ENCODE peak calls at places on chromosomes 12 and 14, in six cellular contexts. M, G, Y, B, W and U are unnamed samples.

GRCh38 chr14:34804933-34805332 is 70.2 kb downstream of the BAZ1A start:
- DNase-seq in Y (no peak), B (no peak), W (no peak), G (no peak), M (no peak), U (no peak)

GRCh38 chr14:43896044-43896443 is 611.0 kb downstream of the FSCB start:
- DNase-seq in G (no peak), M (no peak), B (no peak), W (no peak), Y (no peak), U (no peak)

GRCh38 chr12:112907415-112908157 is 824 bp downstream of the OAS1 start:
- DNase-seq in Y (peak), W (no peak), G (no peak), B (no peak), M (peak), U (no peak)

GRCh38 chr12:63968685-63969084 is 124.2 kb downstream of the SRGAP1 start:
- DNase-seq in W (no peak), M (no peak), G (no peak), Y (no peak), B (no peak), U (no peak)

GRCh38 chr14:59337151-59337611 is 128.0 kb downstream of the GPR135 start:
- DNase-seq in Y (peak), M (peak), W (no peak), G (peak), B (no peak), U (no peak)

GRCh38 chr12:13088503-13088902 is 15.0 kb downstream of the GSG1 start:
- DNase-seq in W (no peak), M (no peak), Y (no peak), G (no peak), B (no peak), U (peak)

GRCh38 chr12:82803201-82803600 is 116.5 kb downstream of the TMTC2 start:
- DNase-seq in B (no peak), W (no peak), Y (no peak), G (no peak), M (no peak), U (no peak)

GRCh38 chr12:6215932-6216494 is 15.8 kb downstream of the CD9 start:
- DNase-seq in Y (peak), M (peak), G (peak), W (no peak), B (no peak), U (no peak)

GRCh38 chr14:97350415-97350814 is 553.2 kb downstream of the VRK1 start:
- DNase-seq in Y (no peak), W (no peak), B (no peak), G (no peak), M (no peak), U (no peak)

GRCh38 chr14:24079521-24080141 is 8.3 kb downstream of the CPNE6 start:
- DNase-seq in G (no peak), B (peak), Y (no peak), W (no peak), M (no peak), U (peak)

GRCh38 chr12:106170285-106170684 is 31.5 kb upstream of the NUAK1 start:
- DNase-seq in G (peak), Y (peak), W (no peak), B (no peak), M (peak), U (no peak)

GRCh38 chr12:104279164-104279563 is 24.4 kb upstream of the EID3 start:
- DNase-seq in G (no peak), B (no peak), W (no peak), M (no peak), Y (no peak), U (no peak)

GRCh38 chr14:95645016-95645996 is 40.9 kb upstream of the TCL1B start:
- DNase-seq in M (no peak), Y (no peak), W (no peak), G (no peak), B (no peak), U (no peak)

GRCh38 chr12:56631790-56632700 is 1.9 kb upstream of the BAZ2A start:
- DNase-seq in M (peak), Y (peak), G (peak), B (peak), W (no peak), U (peak)

GRCh38 chr14:26255213-26255612 is 342.6 kb downstream of the NOVA1 start:
- DNase-seq in W (no peak), B (no peak), M (no peak), Y (peak), G (peak), U (peak)

GRCh38 chr12:94329366-94329765 is 130.3 kb downstream of the CEP83 start:
- DNase-seq in G (no peak), B (no peak), M (no peak), Y (no peak), W (no peak), U (no peak)

GRCh38 chr12:46830731-46831334 is 5.0 kb upstream of the SLC38A4 start:
- DNase-seq in W (no peak), Y (no peak), G (peak), M (no peak), B (no peak), U (peak)
- H3K4me3 ChIP-seq in W (peak), Y (peak), G (peak), M (no peak), B (no peak), U (peak)

DNA sequence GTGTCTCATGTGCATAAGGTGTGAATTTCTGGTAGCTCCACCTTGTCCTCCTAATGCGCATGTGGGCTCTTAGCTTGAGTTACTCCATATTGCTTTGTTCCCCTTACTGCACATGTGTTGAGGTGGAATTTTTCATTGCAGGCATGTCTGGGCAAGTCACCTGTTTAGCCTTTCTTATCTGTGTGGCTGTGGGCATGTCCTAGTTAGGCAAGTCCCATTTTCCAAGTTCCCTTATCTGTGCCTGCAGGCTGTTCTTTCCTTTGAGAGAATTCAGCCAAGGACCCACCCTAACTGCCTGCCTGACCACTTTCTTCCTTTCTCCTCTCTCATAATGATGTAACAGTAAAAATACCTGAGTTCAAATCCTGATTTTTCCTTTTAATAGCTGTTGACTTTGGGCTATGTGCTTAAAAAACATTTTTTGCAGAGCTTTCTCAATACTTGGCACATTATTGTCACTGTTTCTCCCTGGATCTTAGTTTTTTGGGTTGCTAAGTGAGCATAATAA is 870.6 kb downstream of the NRXN3 start:
- DNase-seq in G (no peak), M (no peak), Y (no peak), W (no peak), B (no peak), U (no peak)
- H3K4me3 ChIP-seq in G (no peak), M (no peak), Y (no peak), W (no peak), B (no peak), U (no peak)

DNA sequence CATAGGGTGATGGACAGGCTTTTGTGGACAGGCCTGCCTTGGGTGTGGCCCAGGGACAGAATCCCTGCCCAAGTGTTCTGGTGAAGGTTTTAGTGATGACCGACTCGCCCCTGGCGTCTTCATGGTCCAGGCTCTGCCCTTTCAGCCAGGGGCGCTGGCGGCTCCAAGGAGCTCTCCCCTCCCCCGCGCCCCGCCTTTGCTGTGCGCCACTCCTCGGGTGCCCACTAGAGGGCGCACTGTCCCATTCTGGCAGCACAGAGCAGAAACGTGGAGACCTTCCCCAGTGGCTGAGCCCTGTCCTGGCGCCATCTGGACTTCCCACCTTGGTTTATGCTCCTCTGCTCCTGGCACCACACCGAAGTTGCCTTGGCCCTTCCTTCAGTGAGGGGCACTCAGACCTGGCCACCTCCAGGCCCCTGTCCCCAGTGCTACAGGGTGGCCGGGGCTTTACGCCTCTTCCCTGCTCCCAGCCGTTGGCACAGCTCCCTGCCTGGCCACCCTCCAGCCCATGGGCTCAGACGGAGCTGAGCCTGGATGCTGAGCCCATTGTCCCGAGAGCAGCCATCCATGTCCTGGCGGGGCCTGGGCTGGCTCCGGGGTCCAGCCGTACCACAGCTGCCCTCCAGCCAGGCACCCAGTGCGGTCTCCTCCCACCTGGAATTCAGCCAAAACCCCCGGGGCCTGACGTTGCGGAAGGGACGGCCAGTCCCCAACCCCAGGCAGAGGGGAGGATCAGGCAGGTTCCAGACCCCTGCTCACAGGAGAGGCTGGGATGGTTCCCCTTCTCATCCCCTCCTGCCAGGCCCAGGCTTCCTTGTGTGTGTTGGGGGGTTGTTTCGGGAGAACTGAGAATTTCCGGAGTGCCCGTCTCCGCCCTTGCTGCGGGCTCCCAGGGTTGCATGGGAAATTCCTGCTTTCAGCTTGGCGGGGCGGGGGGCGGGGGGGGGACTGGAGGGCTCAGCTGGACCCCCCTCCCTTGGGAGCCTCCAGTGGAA is 5.6 kb upstream of the CRIP1 start:
- DNase-seq in Y (peak), W (no peak), G (peak), B (peak), M (peak), U (peak)
- H3K4me3 ChIP-seq in Y (peak), W (peak), G (peak), B (no peak), M (peak), U (peak)

GRCh38 chr14:105449276-105450122 is 25.1 kb upstream of the CRIP2 start:
- DNase-seq in B (no peak), G (no peak), M (no peak), W (no peak), Y (no peak), U (no peak)
- H3K4me3 ChIP-seq in B (no peak), G (no peak), M (no peak), W (no peak), Y (no peak), U (no peak)

DNA sequence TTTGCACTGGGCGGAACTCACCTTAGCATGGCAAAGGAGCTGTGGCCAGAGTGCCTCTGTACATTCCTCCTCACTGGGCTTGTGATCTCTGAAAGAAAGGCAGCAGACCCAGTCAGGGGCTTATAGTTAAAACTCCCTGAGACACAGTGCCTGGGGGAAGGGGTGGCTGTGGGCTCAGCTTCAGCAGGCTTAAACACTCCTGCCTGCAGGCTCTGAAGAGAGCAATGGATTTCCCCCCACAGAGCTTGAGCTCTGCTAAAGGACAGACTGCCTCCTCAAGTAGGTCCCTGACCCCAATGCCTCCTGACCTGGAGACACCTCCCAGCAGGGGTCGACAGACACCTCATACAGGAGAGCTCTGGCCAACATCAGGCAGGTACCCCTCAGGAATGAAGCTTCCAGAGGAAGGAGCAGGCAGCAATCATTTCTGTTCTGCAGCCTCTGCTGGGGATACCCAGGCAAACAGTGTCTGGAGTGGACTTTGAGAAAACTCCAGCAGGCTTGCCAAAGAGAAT is 327.5 kb upstream of the SLC16A7 start:
- DNase-seq in W (no peak), G (no peak), B (no peak), Y (no peak), M (no peak), U (no peak)
- H3K4me3 ChIP-seq in W (no peak), G (no peak), B (no peak), Y (no peak), M (no peak), U (no peak)

DNA sequence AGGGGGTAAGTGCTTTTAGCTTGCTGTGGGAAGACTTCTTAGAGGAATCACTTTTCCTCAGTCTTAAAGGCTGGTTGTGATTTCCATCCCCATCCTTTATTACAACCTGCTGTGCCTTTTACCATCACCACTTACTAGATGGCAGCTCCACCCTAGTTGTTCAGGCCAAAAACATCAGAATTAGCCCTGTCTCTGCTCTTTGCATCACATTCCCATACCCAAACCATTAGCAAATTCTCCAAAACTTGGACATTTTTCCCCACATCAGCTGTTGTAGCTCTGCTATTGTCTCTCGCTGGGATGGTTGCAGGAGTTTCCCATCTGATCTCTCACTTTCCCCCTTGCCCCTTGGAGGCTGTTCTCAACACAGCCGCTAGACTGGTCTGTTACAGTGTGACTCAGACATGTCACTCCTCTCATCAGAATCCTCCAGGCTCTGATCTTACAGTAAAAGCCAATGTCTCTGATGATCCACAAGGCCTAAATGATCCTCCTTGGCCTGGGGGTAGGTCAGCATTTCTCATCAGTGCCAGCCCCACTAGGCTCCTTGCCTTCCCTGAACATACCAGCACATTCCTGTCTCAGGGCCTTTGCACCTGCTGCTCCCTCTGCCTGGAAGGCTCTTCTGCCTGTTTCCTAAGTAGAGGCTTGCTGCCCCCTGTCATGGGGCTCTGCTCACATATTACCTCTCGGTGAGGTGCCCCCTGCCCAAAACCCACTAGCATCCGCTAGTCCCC is 102.5 kb downstream of the BEGAIN start:
- DNase-seq in W (no peak), M (no peak), G (no peak), B (no peak), Y (no peak), U (no peak)
- H3K4me3 ChIP-seq in W (no peak), M (no peak), G (no peak), B (no peak), Y (no peak), U (no peak)